ENCODE peak calls at places on chromosomes 13 and 19, in six cellular contexts. G, Y, S, P, R and W are unnamed samples.

GRCh38 chr19:6527893-6528543 is 2.8 kb upstream of the TNFSF9 start:
- DNase-seq in G (no peak), P (no peak), S (peak; percentile 27), Y (no peak), R (no peak), W (no peak)

GRCh38 chr13:73945871-73946270 is 188.3 kb downstream of the KLF12 start:
- DNase-seq in P (no peak), Y (peak; percentile 57), R (no peak), S (peak; percentile 6), G (no peak), W (no peak)

GRCh38 chr19:22784051-22784450 is at the start of gene ZNF99:
- DNase-seq in P (no peak), G (no peak), S (no peak), Y (peak; percentile 65), R (no peak), W (peak; percentile 58)

GRCh38 chr19:46016426-46017094 is 6.3 kb downstream of the PGLYRP1 start:
- DNase-seq in R (peak; percentile 91), P (peak; percentile 59), Y (peak; percentile 85), S (peak; percentile 98), G (peak; percentile 66), W (peak; percentile 71)

GRCh38 chr19:46915386-46915785 is 54.6 kb downstream of the ARHGAP35 start:
- DNase-seq in R (no peak), G (no peak), S (no peak), P (no peak), Y (no peak), W (no peak)

GRCh38 chr19:34165295-34165738 is 7.0 kb upstream of the LSM14A start:
- DNase-seq in R (no peak), Y (no peak), S (no peak), G (no peak), P (no peak), W (no peak)

GRCh38 chr19:13727798-13728197 is 36.5 kb upstream of the MRI1 start:
- DNase-seq in G (no peak), S (no peak), R (no peak), Y (no peak), P (no peak), W (peak; percentile 32)

GRCh38 chr19:15727724-15728123 is at the start of gene OR10H2:
- DNase-seq in R (no peak), P (no peak), Y (no peak), G (no peak), S (no peak), W (no peak)

GRCh38 chr19:39543477-39543857 is 3.5 kb upstream of the EID2 start:
- DNase-seq in R (peak; percentile 43), S (no peak), Y (no peak), P (no peak), G (no peak), W (no peak)

GRCh38 chr13:48660356-48661076 is 6.8 kb downstream of the CYSLTR2 start:
- DNase-seq in S (no peak), P (no peak), R (no peak), G (no peak), Y (no peak), W (no peak)

GRCh38 chr19:46902402-46902766 is 41.6 kb downstream of the ARHGAP35 start:
- DNase-seq in P (peak; percentile 33), R (no peak), Y (no peak), G (no peak), S (no peak), W (no peak)

GRCh38 chr13:94660695-94661324 is 51.5 kb downstream of the SOX21 start:
- DNase-seq in R (no peak), P (no peak), Y (no peak), S (peak; percentile 13), G (peak; percentile 82), W (no peak)

GRCh38 chr13:68984688-68985319 is 1122.8 kb upstream of the ATXN8OS start:
- DNase-seq in S (no peak), G (no peak), P (no peak), Y (peak; percentile 34), R (no peak), W (no peak)

GRCh38 chr19:38669532-38669931 is 22.1 kb downstream of the ACTN4 start:
- DNase-seq in S (no peak), Y (peak; percentile 50), P (no peak), R (no peak), G (no peak), W (no peak)

GRCh38 chr19:961866-962620 is 22.1 kb upstream of the WDR18 start:
- DNase-seq in R (no peak), Y (no peak), G (no peak), S (no peak), P (no peak), W (no peak)

GRCh38 chr19:46704379-46705076 is 12.4 kb downstream of the PRKD2 start:
- DNase-seq in G (peak; percentile 34), S (peak; percentile 93), Y (peak; percentile 81), R (peak; percentile 99), P (peak; percentile 57), W (peak; percentile 73)

GRCh38 chr13:46146898-46147297 is 35.1 kb downstream of the LCP1 start:
- DNase-seq in R (no peak), G (no peak), Y (no peak), P (no peak), S (peak; percentile 72), W (no peak)

GRCh38 chr19:12784394-12784870 is 6.9 kb upstream of the JUNB start:
- DNase-seq in Y (no peak), S (peak; percentile 19), R (no peak), P (no peak), G (no peak), W (no peak)

GRCh38 chr13:44840131-44840530 is 149.1 kb downstream of the NUFIP1 start:
- DNase-seq in S (no peak), R (no peak), P (no peak), G (no peak), Y (no peak), W (no peak)

GRCh38 chr13:48578516-48579166 is 45.8 kb upstream of the RCBTB2 start:
- DNase-seq in Y (no peak), G (no peak), S (no peak), R (peak; percentile 47), P (no peak), W (no peak)

GRCh38 chr19:57363734-57364181 is 407 bp downstream of the TRAPPC2B start:
- DNase-seq in G (no peak), R (no peak), S (no peak), Y (no peak), P (no peak), W (no peak)

GRCh38 chr13:29125145-29125933 is 305.2 kb downstream of the MTUS2 start:
- DNase-seq in Y (no peak), P (no peak), R (no peak), S (no peak), G (no peak), W (no peak)

GRCh38 chr19:1847684-1848398 is 442 bp downstream of the REXO1 start:
- DNase-seq in P (no peak), Y (no peak), G (peak; percentile 8), S (peak; percentile 88), R (peak; percentile 75), W (no peak)

GRCh38 chr19:43675269-43675879 is 5.4 kb upstream of the PLAUR start:
- DNase-seq in G (no peak), R (no peak), S (no peak), Y (no peak), P (peak; percentile 56), W (no peak)

GRCh38 chr13:91158015-91158390 is 189.5 kb upstream of the MIR17HG start:
- DNase-seq in G (no peak), R (no peak), S (no peak), P (no peak), Y (no peak), W (no peak)

GRCh38 chr19:22545751-22546150 is 88.4 kb upstream of the ZNF492 start:
- DNase-seq in S (peak; percentile 61), P (no peak), R (peak; percentile 57), G (peak; percentile 12), Y (peak; percentile 56), W (peak; percentile 65)

GRCh38 chr13:35378939-35379338 is 97.5 kb downstream of the MAB21L1 start:
- DNase-seq in P (no peak), G (no peak), R (no peak), Y (no peak), S (no peak), W (no peak)

GRCh38 chr19:9914315-9915207 is 21.8 kb downstream of the OLFM2 start:
- DNase-seq in P (peak; percentile 58), R (peak; percentile 90), S (peak; percentile 95), G (peak; percentile 73), Y (peak; percentile 86), W (peak; percentile 31)

GRCh38 chr13:106736941-106737340 is 169.0 kb upstream of the ARGLU1 start:
- DNase-seq in P (no peak), Y (no peak), S (no peak), G (no peak), R (no peak), W (no peak)

GRCh38 chr19:3565177-3565576 is 7.6 kb upstream of the HMG20B start:
- DNase-seq in S (no peak), P (no peak), G (no peak), R (no peak), Y (no peak), W (no peak)